ENCODE peak calls at places on chromosomes 1 and 21, in seven cellular contexts. Y is tibial nerve, X is K562, F is HepG2, C is Peyer's patch, T is stomach, A is right lobe of liver. J is an unnamed sample.

GRCh38 chr21:31442339-31442738 is 98.3 kb upstream of the TIAM1 start:
- DNase-seq in X (no peak), T (no peak), A (no peak), F (no peak), Y (no peak), C (no peak), J (no peak)

GRCh38 chr21:45971487-45972352 is 9.8 kb upstream of the COL6A1 start:
- DNase-seq in F (no peak), T (no peak), C (peak), X (no peak), Y (no peak), A (no peak), J (no peak)

GRCh38 chr1:93079685-93080141 is 630 bp downstream of the MTF2 start:
- DNase-seq in T (no peak), Y (no peak), C (no peak), X (peak), F (no peak), A (peak), J (peak)

GRCh38 chr21:34545079-34545884 is 33.3 kb upstream of the KCNE1 start:
- DNase-seq in C (no peak), X (no peak), Y (no peak), T (no peak), F (peak), A (peak), J (peak)

GRCh38 chr1:110616587-110616986 is 10.4 kb upstream of the KCNA2 start:
- DNase-seq in X (peak), C (no peak), T (peak), Y (no peak), F (no peak), A (no peak), J (peak)

GRCh38 chr1:67700692-67701410 is 15.8 kb downstream of the GADD45A start:
- DNase-seq in F (peak), X (peak), C (no peak), Y (no peak), A (no peak), T (no peak), J (no peak)

GRCh38 chr1:15674760-15675159 is 9.4 kb upstream of the PLEKHM2 start:
- DNase-seq in F (no peak), T (no peak), Y (no peak), X (peak), A (no peak), C (no peak), J (no peak)

GRCh38 chr1:226589008-226589733 is 40.6 kb downstream of the STUM start:
- DNase-seq in F (no peak), Y (no peak), A (no peak), T (no peak), X (no peak), C (peak), J (peak)

GRCh38 chr1:41698916-41699860 is 214.7 kb upstream of the EDN2 start:
- DNase-seq in F (no peak), T (no peak), A (no peak), C (no peak), Y (no peak), X (no peak), J (no peak)

GRCh38 chr1:215002471-215002870 is 80.1 kb upstream of the KCNK2 start:
- DNase-seq in F (no peak), Y (no peak), T (no peak), C (no peak), A (no peak), X (no peak), J (no peak)

GRCh38 chr1:234938114-234938513 is 190.5 kb downstream of the TOMM20 start:
- DNase-seq in Y (no peak), F (no peak), X (no peak), A (no peak), T (no peak), C (no peak), J (no peak)

GRCh38 chr21:32459972-32460371 is 47.5 kb downstream of the EVA1C start:
- DNase-seq in X (no peak), Y (no peak), C (no peak), T (no peak), A (no peak), F (no peak), J (no peak)

GRCh38 chr1:87325982-87326738 is 2.5 kb upstream of the LMO4 start:
- DNase-seq in T (peak), X (peak), A (no peak), Y (no peak), F (peak), C (no peak), J (peak)

GRCh38 chr1:200130552-200130951 is 103.0 kb downstream of the NR5A2 start:
- DNase-seq in Y (no peak), X (no peak), C (no peak), T (no peak), A (no peak), F (no peak), J (no peak)

GRCh38 chr1:59063501-59063900 is 233.4 kb upstream of the FGGY start:
- DNase-seq in C (no peak), F (no peak), A (no peak), Y (no peak), X (no peak), T (no peak), J (no peak)

GRCh38 chr1:207959141-207959825 is 48.4 kb upstream of the CD34 start:
- DNase-seq in T (peak), A (peak), F (no peak), Y (peak), C (peak), X (no peak), J (peak)

GRCh38 chr1:158607296-158607695 is 2.2 kb downstream of the OR10Z1 start:
- DNase-seq in C (no peak), T (no peak), A (no peak), X (no peak), Y (no peak), F (no peak), J (no peak)

GRCh38 chr1:175077356-175078030 is 9.9 kb downstream of the TNN start:
- DNase-seq in C (no peak), T (no peak), F (no peak), X (no peak), A (no peak), Y (no peak), J (no peak)

GRCh38 chr1:167511374-167511986 is 6.8 kb downstream of the CD247 start:
- DNase-seq in Y (no peak), F (no peak), A (no peak), T (no peak), X (no peak), C (no peak), J (no peak)

GRCh38 chr1:51946300-51946699 is 44.2 kb downstream of the RAB3B start:
- DNase-seq in T (no peak), X (no peak), C (no peak), A (no peak), Y (no peak), F (no peak), J (no peak)

GRCh38 chr1:156160000-156160743 is 6.8 kb downstream of the SEMA4A start:
- DNase-seq in C (no peak), X (no peak), F (no peak), Y (no peak), A (no peak), T (no peak), J (peak)

GRCh38 chr1:205332015-205332791 is 10.7 kb upstream of the NUAK2 start:
- DNase-seq in A (no peak), Y (no peak), X (no peak), F (no peak), C (no peak), T (no peak), J (no peak)
- TF ChIP-seq POLR2A in A (no peak), Y (no peak), X (no peak), F (no peak), C (no peak), T (no peak), J (no peak)

DNA sequence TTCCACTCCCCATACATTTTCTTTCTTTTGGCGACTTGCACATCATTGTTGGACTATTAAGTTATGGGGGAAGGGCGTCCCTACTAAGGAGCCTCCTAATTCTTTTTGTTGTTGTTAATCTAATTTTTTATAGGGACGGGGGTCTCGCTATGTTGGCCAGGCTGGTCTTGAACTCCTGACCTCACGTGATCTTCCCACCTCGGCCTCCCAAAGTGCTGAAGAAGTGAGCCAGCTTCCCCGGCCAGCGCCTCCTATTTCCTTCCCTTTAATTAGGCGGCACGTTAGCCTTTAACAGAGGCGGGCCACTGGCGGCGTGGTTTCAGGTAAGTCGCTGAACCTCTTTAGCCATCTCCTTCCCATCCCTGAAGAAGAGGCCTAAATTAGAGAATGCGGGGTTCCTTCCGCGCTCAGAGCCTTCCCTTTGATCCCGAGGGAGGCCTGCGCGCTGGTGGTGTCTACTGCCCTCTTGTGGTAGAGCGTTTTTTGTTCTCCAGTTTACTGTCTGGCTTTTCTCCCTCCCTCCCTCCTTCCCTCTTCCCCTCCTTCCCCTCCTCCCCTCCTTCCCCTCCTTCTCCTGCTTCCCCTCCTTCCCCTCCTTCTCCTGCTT is 38.1 kb downstream of the TNFRSF9 start:
- DNase-seq in X (peak), A (peak), Y (peak), T (peak), C (peak), F (peak), J (peak)
- TF ChIP-seq CTCF in X (peak), A (peak), Y (peak), T (peak), C (peak), F (peak), J (peak)

GRCh38 chr1:3348196-3348865 is 106.1 kb upstream of the ARHGEF16 start:
- DNase-seq in X (no peak), Y (no peak), C (no peak), F (no peak), A (no peak), T (no peak), J (peak)
- H3K27ac ChIP-seq in X (no peak), Y (peak), C (no peak), F (peak), A (no peak), T (peak), J (no peak)

DNA sequence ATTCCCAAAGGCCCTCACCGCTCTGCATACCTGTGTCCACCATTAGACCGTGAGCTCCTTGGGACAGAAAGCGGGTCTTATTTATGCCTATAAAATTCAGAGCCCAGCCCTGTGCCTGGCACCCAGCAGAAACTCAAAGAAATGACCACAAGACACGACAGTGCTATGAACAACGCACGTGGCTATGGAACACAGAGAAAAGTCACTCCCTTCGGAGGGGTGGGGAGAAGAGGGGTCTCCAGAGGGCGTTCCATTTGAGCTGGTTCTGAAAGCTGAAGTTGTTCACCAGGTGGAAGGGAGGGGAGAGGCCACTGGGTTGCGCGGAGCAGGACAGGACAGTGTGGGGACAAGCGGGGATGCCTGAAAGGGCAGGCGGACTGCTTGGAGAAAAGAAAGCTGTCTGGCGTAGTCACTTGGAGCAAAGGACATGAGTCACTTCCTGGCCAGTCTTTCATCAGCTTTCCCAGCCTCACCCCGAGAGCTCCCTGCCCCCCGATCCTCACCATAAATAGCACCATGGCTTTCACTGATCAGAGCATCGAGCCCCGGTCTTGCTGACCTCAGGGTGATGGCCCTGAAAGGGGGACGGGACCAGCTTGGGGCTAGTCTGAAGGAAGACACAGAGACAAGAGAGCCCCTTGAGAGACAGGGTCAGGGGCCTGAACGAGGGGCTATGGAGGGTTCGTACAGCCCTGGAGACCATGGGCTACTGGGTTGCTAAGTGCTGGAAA is 28.5 kb downstream of the ECE1 start:
- DNase-seq in A (no peak), Y (peak), C (peak), F (no peak), T (peak), X (peak), J (peak)
- TF ChIP-seq POLR2A in A (no peak), Y (no peak), C (no peak), F (no peak), T (no peak), X (peak), J (no peak)

GRCh38 chr1:147515046-147515869 is 26.0 kb upstream of the BCL9 start:
- DNase-seq in X (no peak), T (peak), A (peak), C (no peak), F (peak), Y (no peak), J (no peak)
- TF ChIP-seq CTCF in X (peak), T (peak), A (peak), C (no peak), F (peak), Y (no peak), J (no peak)

GRCh38 chr1:11728126-11728806 is 7.7 kb upstream of the AGTRAP start:
- DNase-seq in T (no peak), F (no peak), C (no peak), Y (no peak), A (no peak), X (no peak), J (no peak)
- H3K27ac ChIP-seq in T (no peak), F (no peak), C (no peak), Y (no peak), A (no peak), X (no peak), J (no peak)

DNA sequence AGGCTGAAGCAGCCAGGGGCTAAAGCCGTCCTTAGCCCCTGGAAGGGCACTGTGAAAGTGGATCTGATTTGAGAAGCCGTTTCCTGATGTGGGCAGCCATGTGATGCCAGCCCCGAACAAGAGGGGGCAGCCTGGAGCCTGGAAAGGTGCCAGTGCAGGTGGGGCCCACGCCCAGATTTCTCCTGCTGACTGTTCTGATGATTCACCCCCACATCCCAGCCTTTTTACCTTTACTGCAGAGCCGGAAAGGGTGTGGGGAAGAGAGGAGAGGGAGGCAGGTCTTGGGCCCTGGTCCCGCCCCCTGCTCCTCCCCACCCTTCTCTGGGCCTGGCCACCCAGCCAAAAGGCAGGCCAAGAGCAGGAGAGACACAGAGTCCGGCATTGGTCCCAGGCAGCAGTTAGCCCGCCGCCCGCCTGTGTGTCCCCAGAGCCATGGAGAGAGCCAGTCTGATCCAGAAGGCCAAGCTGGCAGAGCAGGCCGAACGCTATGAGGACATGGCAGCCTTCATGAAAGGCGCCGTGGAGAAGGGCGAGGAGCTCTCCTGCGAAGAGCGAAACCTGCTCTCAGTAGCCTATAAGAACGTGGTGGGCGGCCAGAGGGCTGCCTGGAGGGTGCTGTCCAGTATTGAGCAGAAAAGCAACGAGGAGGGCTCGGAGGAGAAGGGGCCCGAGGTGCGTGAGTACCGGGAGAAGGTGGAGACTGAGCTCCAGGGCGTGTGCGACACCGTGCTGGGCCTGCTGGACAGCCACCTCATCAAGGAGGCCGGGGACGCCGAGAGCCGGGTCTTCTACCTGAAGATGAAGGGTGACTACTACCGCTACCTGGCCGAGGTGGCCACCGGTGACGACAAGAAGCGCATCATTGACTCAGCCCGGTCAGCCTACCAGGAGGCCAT is at the start of gene SFN:
- DNase-seq in C (peak), X (peak), F (peak), T (peak), A (no peak), Y (no peak), J (no peak)
- TF ChIP-seq POLR2A in C (peak), X (peak), F (peak), T (no peak), A (no peak), Y (no peak), J (no peak)

GRCh38 chr1:26362331-26362730 is 8.4 kb upstream of the CRYBG2 start:
- DNase-seq in T (no peak), A (no peak), Y (no peak), C (no peak), X (no peak), F (no peak), J (no peak)

GRCh38 chr1:26364956-26365355 is 7.6 kb downstream of the ZNF683 start:
- DNase-seq in C (no peak), Y (no peak), A (no peak), F (no peak), T (no peak), X (no peak), J (no peak)

GRCh38 chr1:26360807-26361604 is 7.1 kb upstream of the CRYBG2 start:
- DNase-seq in A (no peak), C (no peak), Y (no peak), T (no peak), F (no peak), X (no peak), J (no peak)

GRCh38 chr1:26361605-26362122 is 7.7 kb upstream of the CRYBG2 start:
- DNase-seq in T (no peak), A (no peak), F (no peak), C (no peak), Y (no peak), X (no peak), J (no peak)

GRCh38 chr1:26363549-26364448 is 8.8 kb downstream of the ZNF683 start:
- DNase-seq in A (peak), X (peak), F (peak), Y (peak), C (peak), T (peak), J (peak)
- TF ChIP-seq CTCF in A (peak), X (peak), F (peak), Y (peak), C (peak), T (peak), J (peak)

J was measured in testis.